ENCODE peak calls at places on chromosomes 7 and 10, in nine cellular contexts. Y, F, Q, Z, J, T, C, X and D are unnamed samples.

GRCh38 chr7:46784746-46785145 is 797.2 kb downstream of the TNS3 start:
- DNase-seq in Y (peak; percentile 68), F (no peak), Q (no peak), Z (peak; percentile 97), J (no peak), T (peak; percentile 76), C (peak; percentile 58), X (peak; percentile 73), D (no peak)

GRCh38 chr10:109591631-109592030 is 331.7 kb downstream of the XPNPEP1 start:
- DNase-seq in Y (no peak), F (no peak), Q (no peak), Z (peak; percentile 7), J (no peak), T (no peak), C (no peak), X (no peak), D (no peak)

GRCh38 chr7:23759556-23760391 is 49.8 kb downstream of the STK31 start:
- DNase-seq in Y (peak; percentile 64), F (no peak), Q (no peak), Z (peak; percentile 92), J (no peak), T (peak; percentile 77), C (peak; percentile 34), X (no peak), D (no peak)

GRCh38 chr7:17584822-17585221 is 286.4 kb downstream of the AHR start:
- DNase-seq in Y (peak; percentile 56), F (no peak), Q (no peak), Z (peak; percentile 80), J (no peak), T (peak; percentile 79), C (peak; percentile 25), X (peak; percentile 28), D (no peak)

GRCh38 chr10:118204292-118204943 is 137.7 kb downstream of the FAM204A start:
- DNase-seq in Y (no peak), F (no peak), Q (no peak), Z (no peak), J (no peak), T (no peak), C (no peak), X (no peak), D (no peak)

GRCh38 chr7:102152672-102153585 is 133.7 kb upstream of the SH2B2 start:
- DNase-seq in Y (peak; percentile 70), F (no peak), Q (peak; percentile 42), Z (peak; percentile 94), J (no peak), T (peak; percentile 66), C (peak; percentile 41), X (no peak), D (no peak)

GRCh38 chr7:111931958-111932357 is 274.2 kb downstream of the DOCK4 start:
- DNase-seq in Y (no peak), F (no peak), Q (no peak), Z (no peak), J (no peak), T (peak; percentile 44), C (no peak), X (peak; percentile 51), D (no peak)

GRCh38 chr10:86349940-86350630 is 16.5 kb downstream of the GRID1 start:
- DNase-seq in Y (no peak), F (no peak), Q (no peak), Z (no peak), J (no peak), T (no peak), C (no peak), X (no peak), D (no peak)

GRCh38 chr7:18370689-18371088 is 124.9 kb upstream of the HDAC9 start:
- DNase-seq in Y (no peak), F (no peak), Q (no peak), Z (no peak), J (no peak), T (no peak), C (no peak), X (no peak), D (no peak)

GRCh38 chr10:71024490-71024889 is 136.1 kb upstream of the PCBD1 start:
- DNase-seq in Y (no peak), F (no peak), Q (no peak), Z (no peak), J (no peak), T (no peak), C (no peak), X (no peak), D (no peak)

GRCh38 chr7:154862153-154862791 is 140.7 kb downstream of the PAXIP1 start:
- DNase-seq in Y (no peak), F (no peak), Q (no peak), Z (no peak), J (peak; percentile 46), T (no peak), C (no peak), X (no peak), D (peak; percentile 20)

GRCh38 chr10:598415-599170 is 90.9 kb downstream of the DIP2C start:
- DNase-seq in Y (peak; percentile 94), F (no peak), Q (no peak), Z (no peak), J (no peak), T (peak; percentile 96), C (peak; percentile 91), X (peak; percentile 90), D (no peak)

GRCh38 chr10:113704637-113705343 is 25.1 kb downstream of the CASP7 start:
- DNase-seq in Y (peak; percentile 75), F (no peak), Q (no peak), Z (peak; percentile 55), J (no peak), T (peak; percentile 59), C (peak; percentile 68), X (peak; percentile 72), D (no peak)

GRCh38 chr7:128921866-128922440 is 11.4 kb upstream of the KCP start:
- DNase-seq in Y (no peak), F (peak; percentile 27), Q (no peak), Z (no peak), J (no peak), T (no peak), C (no peak), X (no peak), D (no peak)

GRCh38 chr7:17994079-17994478 is 33.6 kb downstream of the PRPS1L1 start:
- DNase-seq in Y (no peak), F (no peak), Q (no peak), Z (no peak), J (no peak), T (no peak), C (no peak), X (no peak), D (no peak)

GRCh38 chr10:6593140-6593740 is 13.2 kb upstream of the PRKCQ start:
- DNase-seq in Y (no peak), F (no peak), Q (no peak), Z (peak; percentile 85), J (no peak), T (no peak), C (no peak), X (no peak), D (peak; percentile 86)
- H3K4me3 ChIP-seq in Y (no peak overlapping the region), F (no peak overlapping the region), Q (no peak overlapping the region), Z (no peak overlapping the region), J (no peak overlapping the region), T (no peak overlapping the region), C (no peak overlapping the region), X (no peak overlapping the region), D (no peak overlapping the region)

GRCh38 chr7:16347461-16348192 is 73.7 kb downstream of the CRPPA start:
- DNase-seq in Y (peak; percentile 45), F (no peak), Q (no peak), Z (no peak), J (no peak), T (peak; percentile 40), C (peak; percentile 35), X (peak; percentile 79), D (peak; percentile 52)
- H3K4me3 ChIP-seq in Y (no peak overlapping the region), F (no peak overlapping the region), Q (no peak overlapping the region), Z (no peak overlapping the region), J (no peak overlapping the region), T (no peak overlapping the region), C (no peak overlapping the region), X (no peak overlapping the region), D (no peak overlapping the region)

GRCh38 chr7:45582136-45582742 is 8.1 kb downstream of the ADCY1 start:
- DNase-seq in Y (no peak), F (peak; percentile 20), Q (no peak), Z (no peak), J (no peak), T (no peak), C (no peak), X (no peak), D (no peak)

GRCh38 chr7:45582868-45583277 is 8.7 kb downstream of the ADCY1 start:
- DNase-seq in Y (no peak), F (peak; percentile 5), Q (no peak), Z (no peak), J (no peak), T (no peak), C (no peak), X (no peak), D (no peak)

GRCh38 chr7:45581271-45581780 is 7.2 kb downstream of the ADCY1 start:
- DNase-seq in Y (no peak), F (peak; percentile 20), Q (no peak), Z (no peak), J (no peak), T (no peak), C (no peak), X (no peak), D (no peak)

GRCh38 chr7:45584261-45585210 is 10.4 kb downstream of the ADCY1 start:
- DNase-seq in Y (no peak), F (peak; percentile 20), Q (no peak), Z (no peak), J (no peak), T (no peak), C (no peak), X (no peak), D (no peak)

GRCh38 chr7:45583296-45583695 is 9.1 kb downstream of the ADCY1 start:
- DNase-seq in Y (no peak), F (peak; percentile 12), Q (no peak), Z (no peak), J (no peak), T (no peak), C (no peak), X (no peak), D (no peak)
- H3K4me3 ChIP-seq in Y (no peak overlapping the region), F (no peak overlapping the region), Q (no peak overlapping the region), Z (no peak overlapping the region), J (no peak overlapping the region), T (no peak overlapping the region), C (no peak overlapping the region), X (no peak overlapping the region), D (no peak overlapping the region)

GRCh38 chr10:46556515-46557318 is at the start of gene GPRIN2:
- DNase-seq in Y (no peak), F (peak; percentile 61), Q (peak; percentile 54), Z (no peak), J (no peak), T (no peak), C (no peak), X (no peak), D (no peak)

GRCh38 chr10:46557319-46558140 is 1.1 kb upstream of the GPRIN2 start:
- DNase-seq in Y (no peak), F (peak; percentile 54), Q (peak; percentile 34), Z (no peak), J (no peak), T (no peak), C (no peak), X (no peak), D (no peak)

GRCh38 chr10:46555366-46555712 is 1.1 kb downstream of the GPRIN2 start:
- DNase-seq in Y (no peak), F (no peak), Q (peak; percentile 43), Z (no peak), J (no peak), T (no peak), C (no peak), X (no peak), D (no peak)

GRCh38 chr10:46554166-46554781 is 2.2 kb downstream of the GPRIN2 start:
- DNase-seq in Y (no peak), F (no peak), Q (no peak), Z (no peak), J (no peak), T (no peak), C (no peak), X (no peak), D (no peak)

GRCh38 chr10:46555713-46556514 is 544 bp downstream of the GPRIN2 start:
- DNase-seq in Y (no peak), F (peak; percentile 57), Q (peak; percentile 65), Z (no peak), J (no peak), T (no peak), C (no peak), X (no peak), D (no peak)
- H3K4me3 ChIP-seq in Y (peak overlapping the region; percentile 53), F (peak overlapping the region; percentile 61), Q (peak overlapping the region; percentile 29), Z (peak overlapping the region; percentile 48), J (no peak overlapping the region), T (peak overlapping the region; percentile 14), C (peak overlapping the region; percentile 13), X (no peak overlapping the region), D (no peak overlapping the region)